ENCODE peak calls at places on chromosomes 7 and 10, in seven cellular contexts. T is IMR-90, C is keratinocyte, K is left ventricle myocardium inferior, J is heart left ventricle, L is H9, F is mammary epithelial cell. G is an unnamed sample.

GRCh38 chr7:141360414-141360760 is 190.8 kb upstream of the AGK start:
- DNase-seq in T (no peak), C (no peak), K (no peak), J (no peak), L (no peak), F (no peak), G (no peak)

GRCh38 chr10:10891437-10891836 is 126.2 kb upstream of the CELF2 start:
- DNase-seq in T (peak; percentile 90), C (no peak), K (no peak), J (no peak), L (no peak), F (no peak), G (no peak)

GRCh38 chr7:126398285-126398684 is 854.5 kb downstream of the GRM8 start:
- DNase-seq in T (no peak), C (no peak), K (no peak), J (no peak), L (no peak), F (peak; percentile 37), G (no peak)

GRCh38 chr7:25255603-25256320 is 27.5 kb upstream of the NPVF start:
- DNase-seq in T (no peak), C (no peak), K (no peak), J (no peak), L (no peak), F (no peak), G (no peak)

GRCh38 chr7:30445770-30446169 is 32.8 kb downstream of the NOD1 start:
- DNase-seq in T (peak; percentile 66), C (no peak), K (peak; percentile 76), J (peak; percentile 73), L (no peak), F (no peak), G (peak; percentile 55)

GRCh38 chr7:79361214-79361613 is 92.3 kb downstream of the MAGI2 start:
- DNase-seq in T (no peak), C (no peak), K (no peak), J (no peak), L (peak; percentile 69), F (peak; percentile 12), G (no peak)

GRCh38 chr7:84647797-84648762 is 453.5 kb upstream of the SEMA3A start:
- DNase-seq in T (peak; percentile 94), C (no peak), K (no peak), J (no peak), L (no peak), F (no peak), G (no peak)

GRCh38 chr7:37235813-37236212 is 212.9 kb downstream of the ELMO1 start:
- DNase-seq in T (no peak), C (no peak), K (no peak), J (no peak), L (no peak), F (no peak), G (no peak)

GRCh38 chr7:4136036-4136435 is 546.1 kb upstream of the FOXK1 start:
- DNase-seq in T (no peak), C (no peak), K (no peak), J (no peak), L (peak; percentile 59), F (no peak), G (no peak)

GRCh38 chr10:34753014-34753757 is 61.9 kb downstream of the PARD3 start:
- DNase-seq in T (no peak), C (no peak), K (no peak), J (no peak), L (no peak), F (no peak), G (no peak)

GRCh38 chr7:45026013-45026412 is 26.0 kb downstream of the CCM2 start:
- DNase-seq in T (no peak), C (no peak), K (no peak), J (no peak), L (no peak), F (no peak), G (no peak)

GRCh38 chr7:45027774-45028114 is 27.7 kb downstream of the CCM2 start:
- DNase-seq in T (no peak), C (no peak), K (no peak), J (no peak), L (no peak), F (no peak), G (no peak)

GRCh38 chr7:45028920-45029344 is 28.9 kb downstream of the CCM2 start:
- DNase-seq in T (no peak), C (no peak), K (no peak), J (no peak), L (no peak), F (no peak), G (no peak)

GRCh38 chr7:45026984-45027773 is 27.2 kb downstream of the CCM2 start:
- DNase-seq in T (peak; percentile 64), C (peak; percentile 42), K (no peak), J (no peak), L (no peak), F (peak; percentile 67), G (peak; percentile 71)

GRCh38 chr7:45028138-45028919 is 28.3 kb downstream of the CCM2 start:
- DNase-seq in T (no peak), C (no peak), K (no peak), J (no peak), L (no peak), F (no peak), G (no peak)
- H3K4me1 ChIP-seq in T (peaks cover 12% of the 10 kb centered on the region), C (peaks cover 43% of the 10 kb centered on the region), K (peaks cover 4% of the 10 kb centered on the region), J (peaks cover 3% of the 10 kb centered on the region), L (no peaks in the 10 kb centered on the region), F (peaks cover 49% of the 10 kb centered on the region), G (peaks cover 46% of the 10 kb centered on the region)

GRCh38 chr10:80155696-80156215 is 23.2 kb downstream of the PLAC9 start:
- DNase-seq in T (no peak), C (no peak), K (no peak), J (no peak), L (no peak), F (no peak), G (no peak)

GRCh38 chr10:80153460-80153859 is 20.9 kb downstream of the PLAC9 start:
- DNase-seq in T (no peak), C (no peak), K (no peak), J (no peak), L (no peak), F (no peak), G (no peak)

GRCh38 chr10:80156216-80156615 is 23.7 kb downstream of the PLAC9 start:
- DNase-seq in T (no peak), C (no peak), K (no peak), J (no peak), L (no peak), F (no peak), G (no peak)

GRCh38 chr10:80154626-80154977 is 22.1 kb downstream of the PLAC9 start:
- DNase-seq in T (no peak), C (no peak), K (no peak), J (no peak), L (no peak), F (no peak), G (no peak)

DNA sequence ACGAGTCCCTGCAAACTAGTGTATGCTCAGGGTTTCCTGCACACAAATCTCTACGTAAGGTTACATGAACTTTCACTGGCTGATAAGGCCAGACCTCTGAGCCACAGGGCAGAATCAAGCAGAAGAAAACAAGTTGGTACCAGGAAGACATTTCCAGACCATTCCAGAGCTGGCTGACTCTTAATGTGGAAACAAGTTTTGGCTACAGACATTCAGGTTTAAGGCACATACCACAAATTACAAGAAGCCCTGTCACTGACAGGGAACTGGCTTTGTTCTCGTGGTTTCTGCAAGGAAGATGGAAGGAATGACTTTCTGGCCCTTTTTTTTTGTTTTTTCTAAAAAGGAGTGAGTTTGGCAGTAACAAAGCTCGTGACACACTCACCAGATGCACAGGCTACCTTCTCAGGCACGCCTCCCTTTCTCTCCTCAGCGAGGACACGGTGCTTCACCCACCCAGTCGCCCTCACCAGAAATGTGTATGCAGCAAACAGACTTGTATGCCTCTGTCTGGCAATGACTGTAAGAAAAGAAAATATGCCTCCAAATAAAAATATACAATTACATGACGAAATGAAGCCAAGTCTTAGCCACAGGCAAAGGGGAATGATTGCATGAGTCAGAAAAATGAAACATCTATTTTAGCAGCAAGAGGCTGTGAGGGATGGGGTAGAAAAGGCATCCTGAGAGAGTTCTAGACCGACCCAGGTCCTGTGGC is 22.6 kb downstream of the PLAC9 start:
- DNase-seq in T (peak; percentile 96), C (peak; percentile 87), K (no peak), J (no peak), L (no peak), F (peak; percentile 89), G (no peak)
- H3K4me1 ChIP-seq in T (peaks cover 45% of the 10 kb centered on the region), C (peaks cover 52% of the 10 kb centered on the region), K (peaks cover 50% of the 10 kb centered on the region), J (peaks cover 39% of the 10 kb centered on the region), L (no peaks in the 10 kb centered on the region), F (peaks cover 52% of the 10 kb centered on the region), G (no peaks in the 10 kb centered on the region)

DNA sequence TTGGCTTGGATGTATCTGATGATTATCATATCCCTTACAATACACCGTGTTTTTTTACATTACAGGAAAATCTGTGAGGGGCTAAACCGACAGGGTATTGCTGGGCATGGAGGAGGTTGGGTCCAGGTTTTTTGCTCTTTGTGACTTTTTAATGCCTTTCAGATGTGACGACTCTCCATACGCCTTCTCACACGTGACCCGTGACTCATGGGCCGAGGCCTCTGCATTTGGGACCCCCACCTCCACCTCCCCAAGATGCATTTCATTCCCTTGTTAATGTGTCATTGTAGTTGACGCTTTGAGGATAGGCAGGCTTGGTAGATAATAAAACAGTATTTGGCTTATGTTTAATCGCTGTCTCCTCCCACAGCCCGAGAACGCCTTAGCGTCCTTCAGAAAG is 95.3 kb downstream of the CUX1 start:
- DNase-seq in T (peak; percentile 35), C (no peak), K (no peak), J (no peak), L (no peak), F (no peak), G (no peak)
- H3K4me1 ChIP-seq in T (peaks cover 33% of the 10 kb centered on the region), C (no peaks in the 10 kb centered on the region), K (peaks cover 51% of the 10 kb centered on the region), J (peaks cover 47% of the 10 kb centered on the region), L (peaks cover 6% of the 10 kb centered on the region), F (no peaks in the 10 kb centered on the region), G (no peaks in the 10 kb centered on the region)

DNA sequence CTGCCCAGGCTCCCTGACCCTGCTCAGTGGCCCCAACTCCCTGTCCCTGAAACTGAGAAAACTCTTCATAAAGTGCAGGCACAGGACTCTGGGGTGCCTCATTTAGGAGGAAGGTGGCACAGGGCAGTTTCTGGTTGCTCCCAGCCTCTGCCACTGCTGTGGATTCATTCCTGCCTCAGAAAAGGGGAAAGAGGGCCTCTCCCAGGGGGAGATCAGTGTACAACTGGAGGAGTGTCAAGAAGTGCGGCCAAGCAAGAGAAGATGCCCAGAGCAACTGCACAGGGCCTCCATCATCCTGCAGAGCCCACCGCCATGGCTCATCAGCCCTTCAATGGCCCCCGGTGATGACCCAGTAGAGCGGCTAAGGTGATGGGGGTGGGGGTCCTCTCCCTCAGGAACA is 150.3 kb downstream of the PLXNA4 start:
- DNase-seq in T (no peak), C (no peak), K (no peak), J (no peak), L (no peak), F (no peak), G (no peak)
- H3K4me1 ChIP-seq in T (no peaks in the 10 kb centered on the region), C (peaks cover 1% of the 10 kb centered on the region), K (peaks cover 66% of the 10 kb centered on the region), J (peaks cover 50% of the 10 kb centered on the region), L (no peaks in the 10 kb centered on the region), F (no peaks in the 10 kb centered on the region), G (peaks cover 14% of the 10 kb centered on the region)

GRCh38 chr7:128114806-128115205 is 83.6 kb upstream of the LRRC4 start:
- DNase-seq in T (no peak), C (no peak), K (no peak), J (no peak), L (no peak), F (no peak), G (no peak)
- H3K4me1 ChIP-seq in T (no peaks in the 10 kb centered on the region), C (peaks cover 15% of the 10 kb centered on the region), K (peaks cover 10% of the 10 kb centered on the region), J (peaks cover 14% of the 10 kb centered on the region), L (no peaks in the 10 kb centered on the region), F (peaks cover 15% of the 10 kb centered on the region), G (peaks cover 32% of the 10 kb centered on the region)